ENCODE peak calls at places on chromosomes 1 and 21, in nine cellular contexts. E is left lung, L is dorsolateral prefrontal cortex, M is substantia nigra, Z is GM23338, P is heart left ventricle, U is PC-3, J is neural progenitor cell, T is mesendoderm. G is an unnamed sample.

GRCh38 chr1:1013922-1014617 is 773 bp downstream of the ISG15 start:
- DNase-seq in E (peak), L (no peak), M (no peak), Z (peak), P (peak), U (peak), J (peak), T (no peak), G (no peak)

GRCh38 chr1:54112969-54113368 is 39.8 kb downstream of the CDCP2 start:
- DNase-seq in E (no peak), L (no peak), M (no peak), Z (no peak), P (no peak), U (no peak), J (no peak), T (no peak), G (no peak)

GRCh38 chr1:109134423-109134822 is 20.5 kb downstream of the ELAPOR1 start:
- DNase-seq in E (no peak), L (no peak), M (no peak), Z (no peak), P (no peak), U (no peak), J (no peak), T (no peak), G (no peak)

GRCh38 chr1:1921901-1922753 is 3.0 kb upstream of the TMEM52 start:
- DNase-seq in E (no peak), L (no peak), M (no peak), Z (no peak), P (no peak), U (no peak), J (no peak), T (no peak), G (no peak)

GRCh38 chr1:115929846-115930245 is 46.5 kb upstream of the SLC22A15 start:
- DNase-seq in E (no peak), L (no peak), M (no peak), Z (no peak), P (no peak), U (peak), J (no peak), T (no peak), G (no peak)

GRCh38 chr1:167467126-167467725 is 51.1 kb downstream of the CD247 start:
- DNase-seq in E (no peak), L (no peak), M (no peak), Z (peak), P (no peak), U (peak), J (no peak), T (peak), G (no peak)

GRCh38 chr1:225886159-225887029 is 2.6 kb downstream of the LEFTY1 start:
- DNase-seq in E (no peak), L (no peak), M (no peak), Z (no peak), P (no peak), U (peak), J (no peak), T (no peak), G (no peak)

GRCh38 chr1:218351617-218352438 is 6.7 kb downstream of the TGFB2 start:
- DNase-seq in E (no peak), L (no peak), M (no peak), Z (peak), P (no peak), U (peak), J (peak), T (peak), G (no peak)

GRCh38 chr1:203086992-203087763 is 1.4 kb upstream of the MYOG start:
- DNase-seq in E (no peak), L (no peak), M (no peak), Z (no peak), P (no peak), U (no peak), J (no peak), T (peak), G (no peak)

GRCh38 chr1:57088689-57089088 is 122.9 kb upstream of the C8B start:
- DNase-seq in E (no peak), L (no peak), M (no peak), Z (no peak), P (no peak), U (no peak), J (peak), T (peak), G (no peak)

GRCh38 chr1:203751051-203751450 is 13.9 kb upstream of the LAX1 start:
- DNase-seq in E (no peak), L (no peak), M (no peak), Z (no peak), P (no peak), U (no peak), J (no peak), T (no peak), G (peak)

GRCh38 chr1:228379165-228379460 is 27.5 kb downstream of the TRIM11 start:
- DNase-seq in E (peak), L (no peak), M (no peak), Z (peak), P (peak), U (no peak), J (peak), T (peak), G (no peak)

GRCh38 chr1:183652107-183652506 is 1.0 kb downstream of the APOBEC4 start:
- DNase-seq in E (no peak), L (no peak), M (no peak), Z (no peak), P (no peak), U (no peak), J (no peak), T (no peak), G (no peak)

GRCh38 chr1:65434255-65434654 is 13.8 kb downstream of the LEPR start:
- DNase-seq in E (no peak), L (no peak), M (no peak), Z (no peak), P (no peak), U (no peak), J (no peak), T (no peak), G (no peak)

GRCh38 chr1:207873055-207873890 is 37.7 kb downstream of the CD34 start:
- DNase-seq in E (no peak), L (no peak), M (no peak), Z (no peak), P (no peak), U (no peak), J (no peak), T (no peak), G (no peak)

GRCh38 chr1:21436488-21437340 is 3.2 kb upstream of the NBPF3 start:
- DNase-seq in E (peak), L (no peak), M (no peak), Z (peak), P (no peak), U (peak), J (peak), T (peak), G (no peak)

GRCh38 chr1:81894867-81895266 is 94.1 kb downstream of the ADGRL2 start:
- DNase-seq in E (no peak), L (no peak), M (no peak), Z (no peak), P (no peak), U (no peak), J (no peak), T (no peak), G (no peak)

GRCh38 chr1:117783586-117784396 is 145.6 kb downstream of the GDAP2 start:
- DNase-seq in E (no peak), L (no peak), M (no peak), Z (no peak), P (no peak), U (no peak), J (no peak), T (no peak), G (no peak)

GRCh38 chr1:229388876-229389580 is 44.9 kb downstream of the ACTA1 start:
- DNase-seq in E (no peak), L (no peak), M (no peak), Z (no peak), P (no peak), U (peak), J (no peak), T (no peak), G (no peak)

GRCh38 chr1:222877854-222878253 is 63.0 kb downstream of the DISP1 start:
- DNase-seq in E (no peak), L (no peak), M (no peak), Z (no peak), P (no peak), U (no peak), J (no peak), T (peak), G (no peak)

GRCh38 chr1:186146971-186147370 is 228.1 kb downstream of the TPR start:
- DNase-seq in E (no peak), L (no peak), M (no peak), Z (no peak), P (no peak), U (no peak), J (no peak), T (no peak), G (no peak)

GRCh38 chr1:247942624-247943023 is 6.0 kb upstream of the OR2L8 start:
- DNase-seq in E (no peak), L (no peak), M (no peak), Z (no peak), P (no peak), U (no peak), J (no peak), T (no peak), G (no peak)

GRCh38 chr21:16198546-16198945 is 468.8 kb downstream of the USP25 start:
- DNase-seq in E (no peak), L (no peak), M (no peak), Z (no peak), P (no peak), U (no peak), J (no peak), T (peak), G (no peak)

GRCh38 chr1:243246916-243247315 is 8.2 kb downstream of the CEP170 start:
- DNase-seq in E (no peak), L (no peak), M (no peak), Z (no peak), P (no peak), U (peak), J (no peak), T (no peak), G (no peak)

GRCh38 chr1:42923367-42924248 is 35.1 kb downstream of the SLC2A1 start:
- DNase-seq in E (no peak), L (no peak), M (no peak), Z (no peak), P (no peak), U (no peak), J (no peak), T (no peak), G (no peak)

GRCh38 chr1:219373616-219373935 is 199.9 kb downstream of the LYPLAL1 start:
- DNase-seq in E (no peak), L (no peak), M (no peak), Z (no peak), P (no peak), U (no peak), J (no peak), T (no peak), G (no peak)

GRCh38 chr1:15900662-15901279 is 53.3 kb downstream of the SPEN start:
- DNase-seq in E (no peak), L (no peak), M (no peak), Z (peak), P (no peak), U (no peak), J (no peak), T (peak), G (no peak)

GRCh38 chr21:44983421-44984206 is 43.8 kb downstream of the SLX9 start:
- DNase-seq in E (peak), L (no peak), M (no peak), Z (no peak), P (peak), U (no peak), J (no peak), T (no peak), G (no peak)

GRCh38 chr1:219812491-219813221 is 115.7 kb downstream of the SLC30A10 start:
- DNase-seq in E (no peak), L (no peak), M (no peak), Z (peak), P (peak), U (peak), J (peak), T (peak), G (peak)

GRCh38 chr1:20266141-20266540 is 24.5 kb upstream of the VWA5B1 start:
- DNase-seq in E (no peak), L (no peak), M (no peak), Z (no peak), P (no peak), U (peak), J (no peak), T (no peak), G (no peak)

GRCh38 chr1:178784131-178784536 is 59.1 kb downstream of the RALGPS2 start:
- DNase-seq in E (no peak), L (no peak), M (no peak), Z (peak), P (no peak), U (no peak), J (no peak), T (no peak), G (no peak)

GRCh38 chr1:38804062-38804886 is 55.3 kb downstream of the RRAGC start:
- DNase-seq in E (no peak), L (no peak), M (no peak), Z (peak), P (no peak), U (no peak), J (peak), T (peak), G (no peak)

GRCh38 chr1:214022229-214022791 is 34.5 kb downstream of the PROX1 start:
- DNase-seq in E (no peak), L (no peak), M (no peak), Z (no peak), P (no peak), U (no peak), J (no peak), T (no peak), G (no peak)

GRCh38 chr1:1216770-1217620 is 3.0 kb upstream of the TNFRSF4 start:
- DNase-seq in E (no peak), L (no peak), M (no peak), Z (no peak), P (no peak), U (no peak), J (no peak), T (no peak), G (no peak)

DNA sequence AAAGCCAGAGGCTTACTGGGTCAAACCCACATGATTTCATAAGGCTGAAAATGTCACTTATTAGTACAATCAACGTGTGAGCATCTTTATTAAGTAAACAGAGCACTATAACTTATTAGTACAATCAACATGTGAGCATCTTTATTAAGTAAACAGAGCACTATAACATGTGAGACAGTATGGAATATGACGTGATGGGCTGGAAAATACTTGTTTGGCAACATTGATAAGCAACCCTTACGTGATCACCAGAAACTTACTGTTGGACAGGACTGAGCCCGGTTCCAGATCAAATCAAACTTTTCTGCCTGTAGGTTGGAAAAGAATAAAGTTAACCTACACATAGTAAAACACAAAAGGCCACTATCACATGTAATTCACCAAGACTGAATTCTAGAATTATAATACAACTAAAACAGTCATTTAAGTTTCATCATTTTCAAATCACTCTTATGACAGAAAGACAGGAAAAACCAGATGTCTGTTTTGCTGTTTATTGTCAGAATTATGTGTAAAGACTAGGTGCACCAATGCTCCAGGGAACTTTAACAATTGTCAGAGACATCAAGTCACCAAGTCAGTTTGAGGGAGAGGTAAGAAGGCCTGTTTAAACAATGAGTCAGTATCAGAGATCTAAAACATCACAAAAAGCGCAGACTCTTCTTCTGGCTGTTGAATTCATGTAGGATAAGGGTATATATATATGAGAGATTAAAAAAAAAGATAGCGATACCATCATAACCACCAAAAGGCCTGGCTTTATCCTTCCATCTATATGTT is 15.7 kb downstream of the ATPAF1 start:
- DNase-seq in E (no peak), L (no peak), M (no peak), Z (no peak), P (no peak), U (peak), J (no peak), T (no peak), G (no peak)
- H3K27ac ChIP-seq in E (no peak), L (no peak), M (no peak), Z (no peak), P (no peak), U (no peak), J (no peak), T (no peak), G (no peak)

GRCh38 chr21:15045017-15045416 is 19.8 kb downstream of the NRIP1 start:
- DNase-seq in E (no peak), L (no peak), M (no peak), Z (no peak), P (no peak), U (no peak), J (no peak), T (no peak), G (no peak)
- H3K27ac ChIP-seq in E (no peak), L (no peak), M (no peak), Z (no peak), P (no peak), U (no peak), J (no peak), T (no peak), G (no peak)

GRCh38 chr1:160795951-160796383 is at the start of gene LY9:
- DNase-seq in E (no peak), L (no peak), M (no peak), Z (no peak), P (no peak), U (no peak), J (no peak), T (no peak), G (no peak)
- H3K27ac ChIP-seq in E (no peak), L (no peak), M (no peak), Z (no peak), P (peak), U (no peak), J (no peak), T (no peak), G (no peak)

DNA sequence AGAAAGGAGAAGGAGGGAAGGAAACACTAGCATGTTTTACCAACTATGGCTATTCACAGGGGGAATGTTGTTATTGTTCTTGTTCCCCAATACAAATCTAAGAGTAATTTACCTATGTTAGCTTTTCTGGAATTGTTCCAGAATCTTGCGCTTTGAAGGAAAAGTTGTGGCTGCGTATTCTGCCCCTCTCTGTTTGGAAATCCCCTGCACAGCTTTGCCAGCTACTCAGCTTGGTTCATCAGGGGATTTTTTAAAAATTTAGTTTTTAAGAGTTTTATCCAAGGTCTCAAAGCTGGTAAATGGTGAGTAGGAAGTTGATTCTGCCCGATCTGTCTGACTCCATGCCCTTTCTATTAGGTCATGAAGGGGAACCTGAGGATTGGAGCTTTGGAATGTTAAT is 9.6 kb upstream of the IRF6 start:
- DNase-seq in E (no peak), L (no peak), M (no peak), Z (no peak), P (no peak), U (no peak), J (no peak), T (no peak), G (no peak)
- H3K27ac ChIP-seq in E (no peak), L (no peak), M (no peak), Z (no peak), P (no peak), U (no peak), J (no peak), T (no peak), G (peak)

DNA sequence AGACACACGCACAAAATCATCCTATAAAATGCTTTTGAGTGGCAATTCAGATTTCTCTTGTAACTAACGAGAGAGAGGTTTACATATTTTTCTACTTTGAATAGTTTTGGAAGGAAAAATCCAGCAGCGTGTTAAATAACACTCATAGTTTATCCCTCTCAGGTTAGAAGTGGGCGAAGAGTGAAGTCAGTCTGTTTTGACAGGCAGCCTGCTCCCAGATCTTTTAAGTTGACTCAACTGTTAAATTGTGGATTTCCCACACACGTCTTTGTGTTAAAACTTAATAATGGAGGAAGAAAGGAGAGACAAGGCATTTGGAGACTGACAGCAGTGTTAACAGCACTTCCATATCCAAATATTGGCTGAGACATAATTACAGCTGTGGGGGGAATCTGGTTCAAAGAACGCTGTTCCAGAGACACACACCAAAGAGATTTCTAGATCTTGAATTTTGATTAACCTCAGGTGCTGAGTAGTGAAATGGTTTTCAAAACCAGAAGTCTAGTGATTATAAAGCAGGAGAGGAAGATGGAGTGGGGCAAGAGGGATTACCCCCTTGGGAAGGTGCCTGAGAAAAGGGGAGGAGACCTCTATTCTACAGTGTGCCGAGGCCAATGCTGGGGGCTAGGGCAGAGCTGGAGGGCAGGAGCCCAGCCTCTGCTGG is 2.7 kb downstream of the MAPKAPK2 start:
- DNase-seq in E (no peak), L (no peak), M (no peak), Z (no peak), P (no peak), U (no peak), J (no peak), T (no peak), G (no peak)
- H3K27ac ChIP-seq in E (peak), L (no peak), M (no peak), Z (no peak), P (peak), U (no peak), J (no peak), T (no peak), G (no peak)

DNA sequence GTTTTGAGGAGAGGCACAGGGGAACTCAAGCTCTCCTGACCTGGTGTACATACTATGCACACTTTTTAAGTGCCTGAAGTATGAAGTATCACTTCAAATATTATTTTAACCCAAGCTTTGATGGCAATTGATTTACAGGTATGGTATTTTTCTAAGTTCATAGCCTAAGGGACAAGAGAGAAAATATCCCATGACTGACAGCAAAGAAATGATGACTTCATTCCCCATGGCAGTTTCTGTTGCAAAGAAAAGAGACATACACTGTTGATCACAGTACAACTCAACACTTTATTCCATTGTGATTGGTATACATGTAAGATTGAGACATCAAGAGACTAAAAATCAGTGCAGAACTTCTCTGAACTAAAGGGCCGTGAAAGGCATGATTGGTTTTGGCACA is 41.8 kb upstream of the BCL10 start:
- DNase-seq in E (no peak), L (no peak), M (no peak), Z (no peak), P (no peak), U (no peak), J (no peak), T (no peak), G (no peak)
- H3K27ac ChIP-seq in E (no peak), L (no peak), M (no peak), Z (peak), P (no peak), U (no peak), J (no peak), T (no peak), G (peak)